ENCODE peak calls at places on chromosomes 2 and 18, in seven cellular contexts. K, Q, J, L, Y, C and B are unnamed samples.

GRCh38 chr18:48238636-48239035 is 170.5 kb downstream of the ZBTB7C start:
- DNase-seq in K (no peak), Q (no peak), J (no peak), L (no peak), Y (no peak), C (no peak), B (no peak)

GRCh38 chr2:187013058-187013457 is 164.1 kb upstream of the ZSWIM2 start:
- DNase-seq in K (no peak), Q (peak), J (no peak), L (no peak), Y (no peak), C (no peak), B (no peak)

GRCh38 chr2:220165401-220165800 is 538.0 kb downstream of the SLC4A3 start:
- DNase-seq in K (no peak), Q (no peak), J (no peak), L (no peak), Y (no peak), C (peak), B (no peak)

GRCh38 chr2:47009368-47009767 is 93.8 kb upstream of the MCFD2 start:
- DNase-seq in K (no peak), Q (no peak), J (no peak), L (no peak), Y (no peak), C (no peak), B (no peak)

GRCh38 chr2:150630587-150631235 is 143.2 kb upstream of the RND3 start:
- DNase-seq in K (no peak), Q (peak), J (no peak), L (no peak), Y (no peak), C (no peak), B (no peak)

GRCh38 chr2:30105556-30105955 is 41.3 kb upstream of the YPEL5 start:
- DNase-seq in K (no peak), Q (no peak), J (no peak), L (no peak), Y (no peak), C (no peak), B (no peak)

GRCh38 chr2:12675352-12675795 is 41.4 kb upstream of the TRIB2 start:
- DNase-seq in K (no peak), Q (peak), J (no peak), L (no peak), Y (no peak), C (no peak), B (no peak)

GRCh38 chr2:19804861-19805260 is 96.9 kb downstream of the TTC32 start:
- DNase-seq in K (no peak), Q (no peak), J (no peak), L (no peak), Y (no peak), C (no peak), B (no peak)

GRCh38 chr2:217142649-217143266 is 282.9 kb upstream of the TNP1 start:
- DNase-seq in K (no peak), Q (peak), J (no peak), L (no peak), Y (no peak), C (no peak), B (no peak)

GRCh38 chr18:79630266-79631095 is 49.1 kb upstream of the CTDP1 start:
- DNase-seq in K (no peak), Q (no peak), J (no peak), L (no peak), Y (no peak), C (no peak), B (no peak)

GRCh38 chr2:64831134-64831976 is 157.8 kb upstream of the SLC1A4 start:
- DNase-seq in K (peak), Q (peak), J (peak), L (peak), Y (peak), C (no peak), B (peak)

GRCh38 chr18:26777316-26778053 is 88.0 kb downstream of the AQP4 start:
- DNase-seq in K (no peak), Q (no peak), J (no peak), L (no peak), Y (no peak), C (no peak), B (no peak)

GRCh38 chr2:18345848-18346247 is 214.6 kb downstream of the RDH14 start:
- DNase-seq in K (no peak), Q (peak), J (no peak), L (no peak), Y (no peak), C (no peak), B (peak)

GRCh38 chr2:27502149-27502548 is 5.5 kb downstream of the GCKR start:
- DNase-seq in K (no peak), Q (peak), J (no peak), L (no peak), Y (no peak), C (no peak), B (no peak)

GRCh38 chr2:50345691-50346090 is 686.2 kb downstream of the NRXN1 start:
- DNase-seq in K (no peak), Q (no peak), J (no peak), L (no peak), Y (no peak), C (no peak), B (no peak)

GRCh38 chr2:17470855-17471641 is 47.2 kb downstream of the RAD51AP2 start:
- DNase-seq in K (peak), Q (peak), J (no peak), L (no peak), Y (no peak), C (peak), B (peak)